ENCODE peak calls at places on chromosomes 13 and 19, in five cellular contexts. F, K, R, D and H are unnamed samples.

GRCh38 chr19:42253245-42254082 is 1.5 kb downstream of the ERF start:
- DNase-seq in D (peak), F (peak), K (peak), R (peak), H (peak)

GRCh38 chr19:40585677-40586422 is 9.2 kb downstream of the SHKBP1 start:
- DNase-seq in R (peak), D (peak), K (no peak), F (no peak), H (no peak)

GRCh38 chr19:11268783-11269267 is 6.5 kb upstream of the DOCK6 start:
- DNase-seq in R (peak), K (peak), F (no peak), D (peak), H (peak)

GRCh38 chr13:84433024-84433423 is 550.8 kb upstream of the SLITRK1 start:
- DNase-seq in F (no peak), R (peak), D (peak), K (no peak), H (no peak)

GRCh38 chr13:87779451-87779850 is 108.3 kb downstream of the SLITRK5 start:
- DNase-seq in F (no peak), R (no peak), K (no peak), D (no peak), H (no peak)

GRCh38 chr19:53195265-53195879 is 2.2 kb upstream of the ZNF665 start:
- DNase-seq in F (peak), D (peak), K (peak), R (peak), H (peak)

GRCh38 chr13:66659291-66660012 is 570.7 kb downstream of the PCDH9 start:
- DNase-seq in R (peak), K (no peak), F (no peak), D (no peak), H (no peak)

GRCh38 chr19:3504723-3505122 is 1.4 kb upstream of the FZR1 start:
- DNase-seq in F (no peak), D (no peak), R (peak), K (no peak), H (no peak)

GRCh38 chr13:42041017-42041683 is 7.3 kb upstream of the DGKH start:
- DNase-seq in R (peak), D (peak), F (peak), K (peak), H (peak)

GRCh38 chr19:36215276-36216171 is 618 bp downstream of the ZNF146 start:
- DNase-seq in K (no peak), F (no peak), D (peak), R (peak), H (peak)

GRCh38 chr13:91785435-91786137 is 387.2 kb downstream of the GPC5 start:
- DNase-seq in F (peak), D (no peak), K (no peak), R (no peak), H (no peak)

GRCh38 chr13:77430377-77430951 is 103.6 kb upstream of the MYCBP2 start:
- DNase-seq in D (no peak), K (no peak), F (no peak), R (no peak), H (no peak)
- H3K4me3 ChIP-seq in D (no peak), K (no peak), F (no peak), R (no peak), H (no peak)

GRCh38 chr13:99703908-99704307 is 202.6 kb downstream of the TM9SF2 start:
- DNase-seq in K (no peak), R (no peak), F (no peak), D (no peak), H (no peak)

GRCh38 chr13:99709134-99709533 is 207.9 kb downstream of the TM9SF2 start:
- DNase-seq in F (no peak), D (no peak), R (no peak), K (no peak), H (no peak)

GRCh38 chr13:99702687-99703319 is 201.5 kb downstream of the TM9SF2 start:
- DNase-seq in R (no peak), F (no peak), D (no peak), K (no peak), H (no peak)

GRCh38 chr13:99700468-99700867 is 199.2 kb downstream of the TM9SF2 start:
- DNase-seq in K (no peak), F (no peak), R (no peak), D (no peak), H (no peak)

GRCh38 chr13:99704390-99704789 is 203.1 kb downstream of the TM9SF2 start:
- DNase-seq in D (no peak), K (no peak), R (no peak), F (no peak), H (no peak)
- H3K4me3 ChIP-seq in D (no peak), K (no peak), R (no peak), F (no peak), H (no peak)

DNA sequence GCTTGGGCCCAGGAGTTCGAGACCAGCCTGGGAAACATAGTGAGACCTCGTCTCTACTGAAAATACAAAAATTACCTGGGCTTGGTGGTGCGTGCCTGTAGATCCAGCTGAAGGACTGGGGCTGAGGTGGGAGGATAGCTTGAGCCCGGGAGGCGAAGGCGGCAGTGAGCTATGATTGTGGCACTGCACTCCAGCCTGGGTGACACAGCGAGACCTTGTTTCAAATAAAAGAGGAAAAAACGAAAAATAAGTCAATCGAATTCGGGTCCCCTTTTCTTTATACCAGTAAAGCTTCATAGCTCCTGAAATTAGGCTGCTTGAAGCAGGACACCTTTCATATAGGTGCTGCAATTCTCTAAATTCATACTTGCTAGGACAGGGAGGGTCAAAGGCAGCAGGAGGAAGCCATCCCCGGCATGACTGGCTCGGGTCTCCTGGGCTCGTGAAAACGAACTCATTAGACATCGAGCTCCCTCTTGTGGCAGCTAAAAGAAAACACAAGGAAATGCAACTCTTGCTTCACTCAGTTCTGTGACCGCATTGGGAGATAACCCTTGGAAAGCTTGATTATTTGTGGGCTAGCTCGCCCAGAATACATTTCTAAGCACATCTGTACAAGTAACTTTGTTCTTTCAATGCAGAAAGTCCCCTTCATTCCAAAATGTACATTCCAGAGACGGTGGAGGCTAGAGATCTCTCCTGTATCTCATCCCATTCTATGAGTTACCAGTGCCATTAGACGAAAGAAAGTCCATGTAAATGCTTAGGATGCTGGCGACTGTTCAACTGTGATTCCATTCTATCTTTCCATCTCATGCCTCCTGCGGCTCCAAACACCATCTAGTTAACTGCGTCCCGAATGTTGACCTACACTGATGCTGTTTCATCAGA is 16.8 kb downstream of the FPR2 start:
- DNase-seq in K (peak), F (peak), D (peak), R (peak), H (peak)
- H3K4me3 ChIP-seq in K (no peak), F (no peak), D (no peak), R (no peak), H (no peak)

GRCh38 chr19:49423985-49424303 is 703 bp upstream of the PTH2 start:
- DNase-seq in D (no peak), R (no peak), F (no peak), K (no peak), H (no peak)

GRCh38 chr19:49422407-49423277 is 599 bp downstream of the PTH2 start:
- DNase-seq in K (no peak), D (peak), R (peak), F (no peak), H (no peak)

GRCh38 chr19:49421878-49422202 is 1.4 kb downstream of the PTH2 start:
- DNase-seq in F (no peak), K (no peak), R (no peak), D (no peak), H (no peak)

GRCh38 chr19:49425178-49425577 is at the start of gene GFY:
- DNase-seq in D (no peak), F (no peak), K (no peak), R (no peak), H (no peak)

DNA sequence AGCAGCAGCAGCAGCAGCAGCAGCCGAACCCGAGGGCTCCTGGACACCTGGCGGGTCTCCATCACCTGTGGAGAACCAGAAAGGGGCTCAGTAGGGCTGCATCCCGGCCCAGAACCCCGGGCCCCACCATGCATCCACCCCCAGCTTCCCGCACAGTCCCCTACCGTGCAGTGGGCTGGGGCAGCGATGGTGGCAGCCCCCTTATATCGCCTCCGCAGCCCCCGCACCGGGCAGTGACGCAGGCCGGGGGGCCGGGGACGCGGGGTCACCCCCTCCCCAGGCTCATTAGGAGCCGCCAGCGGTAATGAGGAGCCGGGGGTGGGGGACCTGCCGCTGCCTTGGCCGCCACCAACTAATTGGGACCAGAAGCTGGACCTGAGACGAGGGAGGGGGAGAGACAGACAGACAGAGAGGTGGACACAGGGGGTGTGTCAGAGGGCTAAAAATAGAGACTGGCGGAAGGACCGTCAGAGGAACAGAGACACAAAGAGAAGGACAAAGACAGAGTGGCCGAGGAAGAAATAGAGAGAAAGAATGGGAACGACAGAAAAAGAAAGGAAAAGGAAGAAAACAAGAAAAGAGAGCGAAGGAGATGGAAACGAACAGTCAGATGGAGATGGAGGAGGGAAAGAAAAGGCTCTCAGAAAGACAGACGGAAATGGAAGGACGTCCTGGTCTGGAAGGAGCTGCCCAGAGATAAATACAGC is at the start of gene PTH2:
- DNase-seq in F (no peak), K (no peak), D (no peak), R (no peak), H (no peak)
- H3K4me3 ChIP-seq in F (no peak), K (no peak), D (no peak), R (no peak), H (no peak)

DNA sequence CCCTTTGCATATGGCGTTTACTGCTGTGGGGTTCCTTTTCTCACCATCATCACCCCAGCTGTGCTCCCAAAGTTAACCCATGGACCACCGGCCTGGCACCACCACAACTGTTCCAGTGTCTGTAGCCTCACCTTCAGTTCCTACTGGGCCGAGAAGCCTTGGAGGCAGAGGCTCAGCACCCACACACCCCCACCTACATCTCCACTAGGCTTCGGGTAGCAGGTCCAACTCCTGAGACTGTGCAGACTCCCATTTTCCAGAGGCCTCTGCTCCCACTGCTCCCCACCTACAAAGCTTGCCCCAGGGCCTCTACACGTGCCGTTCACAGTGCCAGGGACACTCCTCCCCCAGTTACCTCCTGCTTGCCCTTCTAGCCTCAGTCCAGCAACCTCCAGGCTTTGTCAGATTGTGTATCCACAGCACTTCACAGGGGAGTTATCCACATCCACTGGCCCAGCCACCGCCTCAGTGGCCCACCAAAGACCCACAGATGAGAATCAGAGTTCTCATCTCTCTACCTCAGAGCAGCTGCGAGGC is 14.1 kb downstream of the SLC27A5 start:
- DNase-seq in D (no peak), R (no peak), K (no peak), F (no peak), H (no peak)
- H3K4me3 ChIP-seq in D (no peak), R (no peak), K (no peak), F (no peak), H (no peak)

DNA sequence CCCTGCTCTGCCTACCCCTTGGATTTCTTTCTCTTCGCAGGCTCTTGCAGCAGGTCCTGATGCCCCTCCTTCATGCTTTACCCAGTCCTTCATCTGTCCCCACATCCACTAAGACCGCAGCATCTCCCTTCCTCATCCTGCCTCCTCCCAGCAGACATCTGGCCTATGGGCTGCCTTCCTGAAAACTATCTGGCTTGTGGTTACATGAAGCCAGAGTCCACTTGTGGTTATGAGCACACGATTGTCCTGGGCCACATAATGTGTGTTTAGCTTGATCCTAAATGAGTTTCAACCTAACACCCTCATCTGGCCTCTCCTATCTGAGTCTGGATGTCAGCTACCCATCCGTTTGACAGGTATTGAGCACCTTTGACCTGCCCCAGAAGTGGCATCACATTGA is 5.5 kb upstream of the ZNF175 start:
- DNase-seq in D (no peak), K (no peak), F (no peak), R (no peak), H (no peak)
- H3K4me3 ChIP-seq in D (no peak), K (no peak), F (no peak), R (no peak), H (no peak)

GRCh38 chr13:51361111-51361510 is 21.6 kb downstream of the SERPINE3 start:
- DNase-seq in R (no peak), D (no peak), K (no peak), F (no peak), H (no peak)

GRCh38 chr13:51355217-51355616 is 15.7 kb downstream of the SERPINE3 start:
- DNase-seq in K (no peak), D (no peak), R (no peak), F (no peak), H (no peak)

GRCh38 chr13:51359352-51359751 is 19.9 kb downstream of the SERPINE3 start:
- DNase-seq in R (no peak), F (no peak), D (no peak), K (no peak), H (no peak)

GRCh38 chr13:51360489-51360888 is 21.0 kb downstream of the SERPINE3 start:
- DNase-seq in R (no peak), F (no peak), D (no peak), K (no peak), H (no peak)

DNA sequence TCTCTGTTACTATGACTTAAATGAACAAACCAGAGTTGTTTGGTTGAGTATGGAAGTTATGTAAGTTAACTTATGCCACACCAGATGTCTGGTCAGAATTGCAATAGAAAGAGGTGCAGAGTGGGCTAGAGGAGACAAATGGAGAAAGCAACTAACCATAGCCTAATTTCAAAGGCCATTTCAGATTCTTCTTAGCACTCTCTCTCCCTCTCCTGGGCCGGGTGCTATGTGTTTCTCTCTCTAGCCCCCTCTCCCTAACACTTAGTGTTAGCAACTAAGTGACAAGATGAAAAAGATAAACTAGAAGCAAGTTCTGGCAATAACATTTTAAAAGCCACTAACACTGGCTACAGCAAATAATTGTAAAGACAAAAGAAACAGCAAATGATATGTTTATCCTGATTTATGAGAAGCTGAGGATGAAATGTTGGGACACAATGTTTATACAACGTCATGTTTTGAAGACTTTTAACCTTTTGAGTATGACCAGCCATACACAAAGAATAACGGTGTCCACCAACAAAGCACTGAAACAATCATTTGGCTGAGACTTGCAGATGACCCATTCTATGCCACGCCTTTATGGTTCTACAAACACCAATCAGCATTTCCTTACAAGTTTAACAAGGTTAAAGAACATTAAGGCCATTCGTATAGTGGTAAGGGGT is 18.6 kb downstream of the SERPINE3 start:
- DNase-seq in F (no peak), K (no peak), R (no peak), D (no peak), H (no peak)
- H3K4me3 ChIP-seq in F (no peak), K (no peak), R (no peak), D (no peak), H (no peak)